ENCODE peak calls at places on chromosome 15, in ten cellular contexts. W, B, H, N, Y, C, G, D, Z and T are unnamed samples.
A peak's percentile ranks its signal among the peaks of the same experiment; 100 is the strongest.

GRCh38 chr15:83284563-83285283 is at the start of gene BNC1:
- DNase-seq in W (peak; percentile 82), Z (peak; percentile 38), D (no peak), B (no peak), C (no peak), H (no peak), Y (no peak), N (no peak), G (no peak), T (no peak)

GRCh38 chr15:73727330-73728018 is 25.7 kb downstream of the INSYN1 start:
- DNase-seq in B (peak; percentile 49), C (no peak), N (no peak), D (no peak), H (no peak), Z (peak; percentile 12), G (no peak), Y (peak; percentile 9), W (no peak), T (no peak)

GRCh38 chr15:50685976-50686467 is 575 bp downstream of the TRPM7 start:
- DNase-seq in Y (no peak), Z (peak; percentile 56), B (peak; percentile 58), C (peak; percentile 26), W (no peak), H (peak; percentile 60), N (peak; percentile 39), G (no peak), D (peak; percentile 83), T (peak; percentile 30)

GRCh38 chr15:67097893-67098740 is 32.7 kb downstream of the SMAD3 start:
- DNase-seq in C (no peak), G (peak; percentile 92), W (no peak), Y (peak; percentile 94), D (no peak), N (peak; percentile 96), H (peak; percentile 60), Z (peak; percentile 90), B (peak; percentile 93), T (peak; percentile 81)

GRCh38 chr15:72047020-72047419 is 70.9 kb downstream of the MYO9A start:
- DNase-seq in Z (no peak), B (peak; percentile 26), Y (peak; percentile 16), W (no peak), G (no peak), D (no peak), H (no peak), N (no peak), C (no peak), T (no peak)

GRCh38 chr15:29670945-29671307 is 151.3 kb downstream of the TJP1 start:
- DNase-seq in D (no peak), H (no peak), Y (peak; percentile 47), G (no peak), C (no peak), Z (no peak), N (peak; percentile 16), W (peak; percentile 94), B (peak; percentile 85), T (no peak)

GRCh38 chr15:67149068-67149841 is 83.9 kb downstream of the SMAD3 start:
- DNase-seq in C (no peak), D (no peak), W (no peak), Y (no peak), H (no peak), N (no peak), B (no peak), G (no peak), Z (no peak), T (no peak)

GRCh38 chr15:99447497-99448371 is 118.0 kb upstream of the MEF2A start:
- DNase-seq in Y (no peak), C (no peak), G (no peak), D (peak; percentile 55), B (peak; percentile 67), N (no peak), Z (no peak), H (no peak), W (peak; percentile 50), T (peak; percentile 84)

GRCh38 chr15:52180196-52180835 is 10.9 kb downstream of the GNB5 start:
- DNase-seq in B (no peak), Y (no peak), D (no peak), G (no peak), C (no peak), Z (no peak), N (no peak), W (no peak), H (peak; percentile 4), T (no peak)

GRCh38 chr15:52178765-52179164 is 12.4 kb downstream of the GNB5 start:
- DNase-seq in G (no peak), Y (no peak), C (no peak), B (no peak), N (no peak), W (no peak), D (no peak), H (no peak), Z (no peak), T (no peak)

GRCh38 chr15:52179278-52180195 is 11.7 kb downstream of the GNB5 start:
- DNase-seq in B (peak; percentile 86), C (peak; percentile 37), W (peak; percentile 92), H (peak; percentile 72), N (peak; percentile 66), D (peak; percentile 93), Y (peak; percentile 39), Z (peak; percentile 81), G (peak; percentile 12), T (peak; percentile 82)

GRCh38 chr15:52181938-52182780 is 9.0 kb downstream of the GNB5 start:
- DNase-seq in N (no peak), H (no peak), G (no peak), W (no peak), D (no peak), Z (no peak), C (no peak), Y (no peak), B (no peak), T (no peak)

GRCh38 chr15:52180851-52181450 is 10.2 kb downstream of the GNB5 start:
- DNase-seq in D (no peak), H (no peak), N (no peak), Y (no peak), Z (no peak), C (no peak), B (no peak), G (no peak), W (no peak), T (no peak)
- H3K4me3 ChIP-seq in D (no peak overlapping the region), H (no peak overlapping the region), N (peak overlapping the region; percentile 65), Y (no peak overlapping the region), Z (peak overlapping the region; percentile 83), C (peak overlapping the region; percentile 92), B (no peak overlapping the region), G (peak overlapping the region; percentile 53), W (no peak overlapping the region), T (no peak overlapping the region)

GRCh38 chr15:70101459-70102113 is 3.9 kb upstream of the TLE3 start:
- DNase-seq in C (no peak), B (peak; percentile 99), Y (peak; percentile 89), H (peak; percentile 57), N (peak; percentile 99), W (no peak), D (no peak), Z (peak; percentile 99), G (peak; percentile 90), T (peak; percentile 81)

GRCh38 chr15:70098461-70099166 is 897 bp upstream of the TLE3 start:
- DNase-seq in N (peak; percentile 33), B (peak; percentile 42), C (no peak), W (no peak), Y (no peak), D (peak; percentile 84), H (no peak), G (no peak), Z (peak; percentile 51), T (no peak)

GRCh38 chr15:70099167-70099965 is 1.6 kb upstream of the TLE3 start:
- DNase-seq in H (peak; percentile 100), N (peak; percentile 100), W (peak; percentile 100), B (peak; percentile 100), G (peak; percentile 96), Z (peak; percentile 100), Y (peak; percentile 98), D (peak; percentile 100), C (peak; percentile 94), T (peak; percentile 98)

GRCh38 chr15:70100495-70101331 is 3.0 kb upstream of the TLE3 start:
- DNase-seq in C (no peak), Y (no peak), N (peak; percentile 83), W (no peak), G (no peak), Z (peak; percentile 87), D (peak; percentile 80), B (peak; percentile 90), H (peak; percentile 79), T (peak; percentile 73)

DNA sequence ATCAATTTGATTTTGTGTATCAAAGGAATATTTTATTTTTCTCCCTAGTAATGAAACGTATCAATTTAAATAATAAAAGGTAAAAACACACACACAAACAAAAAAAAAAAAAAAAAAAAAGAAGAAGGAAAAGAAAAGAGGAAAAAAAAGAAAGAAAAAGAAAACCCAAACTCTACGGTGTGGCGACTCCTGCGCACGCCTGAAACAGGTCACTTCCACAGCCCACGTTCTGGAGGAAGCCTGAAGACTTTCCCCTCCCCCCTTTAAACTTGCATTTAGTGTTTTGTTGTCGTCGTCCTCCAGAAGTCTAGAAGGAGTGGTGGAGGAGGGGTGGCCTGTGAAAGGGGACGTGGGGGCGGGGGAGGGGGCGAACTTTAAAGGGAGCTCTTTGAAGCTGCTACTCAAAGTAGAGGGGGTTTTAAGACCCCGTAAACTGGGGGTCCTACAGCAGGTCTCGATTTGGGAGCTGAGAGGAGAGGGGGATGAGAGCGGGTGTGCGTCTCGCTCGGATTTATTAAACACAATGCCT is 2.3 kb upstream of the TLE3 start:
- DNase-seq in B (no peak), Z (no peak), G (no peak), Y (no peak), C (no peak), N (no peak), W (no peak), D (no peak), H (peak; percentile 39), T (peak; percentile 60)
- H3K4me3 ChIP-seq in B (peak overlapping the region; percentile 18), Z (peak overlapping the region; percentile 39), G (peak overlapping the region; percentile 23), Y (no peak overlapping the region), C (peak overlapping the region; percentile 37), N (peak overlapping the region; percentile 31), W (no peak overlapping the region), D (peak overlapping the region; percentile 26), H (no peak overlapping the region), T (peak overlapping the region; percentile 50)

GRCh38 chr15:59437777-59438574 is at the start of gene FAM81A:
- DNase-seq in N (peak; percentile 77), H (no peak), Z (peak; percentile 78), B (peak; percentile 78), Y (peak; percentile 18), C (no peak), D (peak; percentile 86), G (peak; percentile 17), W (peak; percentile 78), T (peak; percentile 42)

GRCh38 chr15:59437473-59437776 is 561 bp upstream of the FAM81A start:
- DNase-seq in C (no peak), Z (no peak), N (no peak), G (no peak), B (no peak), Y (no peak), H (no peak), D (no peak), W (no peak), T (no peak)

GRCh38 chr15:59439571-59439970 is 1.6 kb downstream of the FAM81A start:
- DNase-seq in C (no peak), H (no peak), D (no peak), G (no peak), Y (no peak), Z (no peak), N (no peak), B (no peak), W (no peak), T (no peak)

GRCh38 chr15:59436774-59437472 is 1.1 kb upstream of the FAM81A start:
- DNase-seq in G (no peak), Z (no peak), B (peak; percentile 12), W (no peak), D (no peak), Y (no peak), C (no peak), H (no peak), N (no peak), T (peak; percentile 28)

GRCh38 chr15:59438891-59439290 is 905 bp downstream of the FAM81A start:
- DNase-seq in Y (no peak), Z (no peak), D (no peak), C (no peak), N (no peak), G (no peak), B (no peak), W (no peak), H (no peak), T (no peak)
- H3K4me3 ChIP-seq in Y (no peak overlapping the region), Z (no peak overlapping the region), D (no peak overlapping the region), C (peak overlapping the region; percentile 69), N (no peak overlapping the region), G (peak overlapping the region; percentile 58), B (no peak overlapping the region), W (peak overlapping the region; percentile 49), H (no peak overlapping the region), T (no peak overlapping the region)

GRCh38 chr15:42153874-42154575 is 2.4 kb downstream of the PLA2G4F start:
- DNase-seq in G (no peak), Y (no peak), H (no peak), Z (no peak), D (peak; percentile 83), W (no peak), C (no peak), N (no peak), B (no peak), T (no peak)

GRCh38 chr15:42156266-42156922 is at the start of gene PLA2G4F:
- DNase-seq in N (no peak), C (no peak), W (no peak), Y (no peak), B (no peak), H (no peak), D (peak; percentile 88), Z (no peak), G (no peak), T (no peak)

GRCh38 chr15:42154576-42155355 is 1.7 kb downstream of the PLA2G4F start:
- DNase-seq in C (no peak), H (no peak), Y (no peak), B (no peak), Z (no peak), N (no peak), W (no peak), D (peak; percentile 74), G (no peak), T (no peak)

GRCh38 chr15:42157381-42157780 is 945 bp upstream of the PLA2G4F start:
- DNase-seq in Z (no peak), W (no peak), B (no peak), Y (no peak), D (no peak), N (no peak), C (no peak), H (no peak), G (no peak), T (no peak)

DNA sequence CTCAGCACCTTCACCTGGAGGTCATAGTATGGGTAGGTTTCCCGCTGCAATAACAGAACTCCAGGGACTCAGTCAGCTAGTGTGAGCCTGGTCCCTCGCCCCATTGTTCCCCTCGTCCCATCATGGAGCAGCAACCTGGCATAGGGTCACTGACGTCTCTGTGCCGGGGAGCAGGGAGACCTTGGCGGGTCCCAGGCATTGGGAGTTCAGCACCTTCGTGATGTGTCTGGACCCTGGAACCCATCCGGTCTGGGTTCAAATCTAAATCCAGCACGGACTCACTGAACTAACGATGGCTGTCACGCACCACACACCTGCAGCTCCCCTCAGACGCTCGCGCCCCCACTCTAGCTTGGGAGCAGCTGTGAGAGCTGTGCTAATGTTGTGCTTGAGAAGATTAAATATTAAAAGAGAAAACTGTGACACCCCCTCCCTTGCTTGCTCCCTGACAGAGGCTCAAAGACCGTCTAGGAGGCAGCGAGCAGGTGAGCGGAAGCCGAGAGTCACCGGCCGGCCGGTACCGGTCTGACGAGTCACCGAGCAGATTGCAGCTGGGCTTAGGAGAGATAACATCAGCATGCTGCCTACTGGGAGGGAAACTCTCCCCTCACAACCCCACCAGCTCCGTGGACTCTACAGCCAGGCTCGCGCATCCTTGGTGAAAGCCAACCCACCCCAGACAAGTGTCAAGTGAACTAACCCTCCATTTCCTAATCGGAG is 730 bp downstream of the PLA2G4F start:
- DNase-seq in N (no peak), B (no peak), W (no peak), C (no peak), H (no peak), D (peak; percentile 78), Z (no peak), G (no peak), Y (no peak), T (no peak)
- H3K4me3 ChIP-seq in N (no peak overlapping the region), B (no peak overlapping the region), W (no peak overlapping the region), C (no peak overlapping the region), H (no peak overlapping the region), D (peak overlapping the region; percentile 47), Z (no peak overlapping the region), G (no peak overlapping the region), Y (no peak overlapping the region), T (no peak overlapping the region)